ENCODE peak calls at places on chromosomes 16 and 17, in seven cellular contexts. U, S, B, Z, A, P and F are unnamed samples.

GRCh38 chr17:21680366-21680765 is 12.0 kb upstream of the KCNJ18 start:
- DNase-seq in U (no peak), S (no peak), B (no peak), Z (no peak), A (no peak), P (no peak), F (no peak)

GRCh38 chr17:36550491-36551417 is 6.0 kb downstream of the GGNBP2 start:
- DNase-seq in U (no peak), S (no peak), B (no peak), Z (no peak), A (no peak), P (peak), F (no peak)

GRCh38 chr16:1786242-1787055 is 3.7 kb downstream of the NUBP2 start:
- DNase-seq in U (no peak), S (no peak), B (peak), Z (no peak), A (no peak), P (no peak), F (no peak)

GRCh38 chr16:55528974-55529373 is 20.1 kb downstream of the LPCAT2 start:
- DNase-seq in U (no peak), S (no peak), B (no peak), Z (no peak), A (no peak), P (no peak), F (no peak)

GRCh38 chr17:82240506-82241182 is 11.8 kb downstream of the SLC16A3 start:
- DNase-seq in U (no peak), S (no peak), B (no peak), Z (no peak), A (no peak), P (no peak), F (no peak)

GRCh38 chr17:46943511-46944393 is 20.8 kb downstream of the GOSR2 start:
- DNase-seq in U (peak), S (no peak), B (peak), Z (peak), A (peak), P (no peak), F (no peak)

GRCh38 chr17:63436523-63437110 is 9.5 kb downstream of the CYB561 start:
- DNase-seq in U (no peak), S (peak), B (peak), Z (peak), A (peak), P (no peak), F (no peak)

GRCh38 chr16:58177347-58177710 is 20.6 kb downstream of the CSNK2A2 start:
- DNase-seq in U (no peak), S (no peak), B (no peak), Z (no peak), A (no peak), P (no peak), F (no peak)

GRCh38 chr17:43826206-43826605 is 6.7 kb downstream of the MPP3 start:
- DNase-seq in U (no peak), S (no peak), B (no peak), Z (no peak), A (no peak), P (no peak), F (no peak)

GRCh38 chr16:56513972-56514371 is 5.9 kb downstream of the BBS2 start:
- DNase-seq in U (peak), S (peak), B (no peak), Z (peak), A (peak), P (peak), F (peak)

GRCh38 chr16:17831330-17831729 is 360.6 kb upstream of the XYLT1 start:
- DNase-seq in U (no peak), S (no peak), B (no peak), Z (peak), A (no peak), P (no peak), F (no peak)

GRCh38 chr17:47884905-47885735 is 10.9 kb upstream of the SP2 start:
- DNase-seq in U (no peak), S (no peak), B (peak), Z (no peak), A (no peak), P (no peak), F (no peak)

GRCh38 chr16:57245472-57246113 is 534 bp downstream of the ARL2BP start:
- DNase-seq in U (no peak), S (peak), B (no peak), Z (no peak), A (peak), P (no peak), F (no peak)

GRCh38 chr17:59730268-59730834 is 22.9 kb downstream of the VMP1 start:
- DNase-seq in U (no peak), S (no peak), B (no peak), Z (no peak), A (no peak), P (no peak), F (no peak)

GRCh38 chr16:54817940-54818574 is 112.6 kb upstream of the IRX5 start:
- DNase-seq in U (no peak), S (no peak), B (no peak), Z (no peak), A (no peak), P (no peak), F (peak)

GRCh38 chr17:77011173-77012011 is 129.4 kb upstream of the SEC14L1 start:
- DNase-seq in U (peak), S (peak), B (peak), Z (peak), A (peak), P (no peak), F (no peak)

GRCh38 chr17:50272711-50273653 is 1.3 kb upstream of the TMEM92 start:
- DNase-seq in U (no peak), S (no peak), B (peak), Z (peak), A (peak), P (no peak), F (peak)

GRCh38 chr17:66373944-66374817 is 71.8 kb downstream of the PRKCA start:
- DNase-seq in U (no peak), S (no peak), B (no peak), Z (peak), A (peak), P (no peak), F (no peak)

DNA sequence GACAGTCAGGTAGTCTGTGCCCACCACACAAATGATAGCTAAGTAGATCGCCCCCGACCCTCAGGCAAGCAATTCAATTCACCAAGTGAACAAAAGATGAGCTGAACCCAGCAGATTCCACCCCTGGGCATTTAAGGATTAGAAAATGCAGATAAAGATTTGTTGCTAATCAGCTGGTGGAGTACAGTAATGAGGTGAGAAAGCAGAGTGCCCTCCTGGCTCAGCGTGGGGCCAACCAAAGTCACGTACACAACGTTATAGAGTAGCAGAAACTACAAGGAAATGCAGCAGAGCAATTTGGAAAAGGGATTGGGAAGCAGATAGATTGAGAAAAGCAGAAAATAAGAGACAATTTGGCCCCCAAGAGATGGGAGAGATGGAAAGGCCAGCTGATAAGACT is 91.2 kb downstream of the SOX9 start:
- DNase-seq in U (no peak), S (no peak), B (no peak), Z (no peak), A (no peak), P (no peak), F (no peak)
- TF ChIP-seq JUND in U (no peak), S (no peak), B (no peak), Z (no peak), A (no peak), P (no peak), F (no peak)

DNA sequence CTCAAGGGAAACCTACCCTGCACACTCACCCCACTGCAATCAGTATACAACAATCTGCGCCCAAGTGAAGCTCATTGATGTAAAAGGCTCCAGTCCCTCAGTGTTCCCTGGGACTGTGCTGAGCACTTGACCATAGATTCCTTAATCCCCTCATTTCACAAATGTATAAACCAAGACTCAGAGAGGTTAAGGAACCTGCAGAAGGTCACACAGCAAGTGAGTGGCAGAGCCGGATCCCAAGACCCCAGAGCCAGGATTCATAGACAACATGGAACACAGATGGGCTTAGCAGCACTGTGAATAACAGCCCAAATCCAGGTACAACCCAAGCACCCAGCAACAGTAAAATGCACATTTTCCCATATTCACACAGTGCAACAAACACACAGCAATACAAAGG is 225.7 kb downstream of the C16orf78 start:
- DNase-seq in U (no peak), S (no peak), B (peak), Z (no peak), A (no peak), P (no peak), F (no peak)
- TF ChIP-seq JUND in U (no peak), S (no peak), B (no peak), Z (no peak), A (no peak), P (no peak), F (no peak)

DNA sequence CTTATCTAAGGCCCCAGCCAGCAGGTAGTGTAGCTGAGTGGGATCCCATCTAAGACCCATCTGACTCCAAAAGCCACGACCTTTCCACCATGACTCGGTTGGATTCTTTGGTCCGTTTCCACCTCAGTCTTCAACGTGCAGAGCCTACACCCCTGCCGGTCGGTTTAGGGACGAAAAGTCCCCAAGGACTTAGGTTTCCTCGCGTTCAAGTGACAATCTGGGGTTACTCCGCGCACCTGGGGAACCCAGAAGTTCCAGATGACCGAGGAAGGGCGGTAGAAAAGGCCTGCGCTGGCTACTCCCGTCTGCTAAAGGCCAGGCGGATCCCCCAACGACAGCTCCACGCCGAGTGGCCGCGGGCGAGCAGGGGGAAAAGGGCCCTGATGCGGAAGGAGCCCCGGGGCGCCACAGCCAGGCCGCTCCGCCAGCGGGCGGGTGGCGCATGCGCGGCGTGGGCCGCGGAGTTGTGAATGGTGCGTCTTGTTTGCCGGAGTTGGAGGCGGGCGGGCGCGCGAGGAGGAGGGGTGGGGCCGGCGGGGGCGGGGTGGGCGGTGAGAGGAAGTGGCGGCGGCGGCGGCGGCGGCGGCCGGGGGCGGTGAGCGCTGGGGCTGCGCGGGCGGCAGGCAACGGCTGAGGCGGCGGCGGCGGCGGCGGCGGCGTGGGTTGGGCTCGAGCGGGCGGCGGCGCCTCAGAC is at the start of gene CBFB:
- DNase-seq in U (peak), S (peak), B (peak), Z (peak), A (peak), P (peak), F (peak)
- TF ChIP-seq JUND in U (no peak), S (no peak), B (no peak), Z (no peak), A (no peak), P (no peak), F (no peak)

GRCh38 chr17:42182927-42183734 is 2.1 kb downstream of the HCRT start:
- DNase-seq in U (peak), S (no peak), B (no peak), Z (peak), A (no peak), P (no peak), F (no peak)

GRCh38 chr17:42187833-42188232 is 2.6 kb upstream of the HCRT start:
- DNase-seq in U (no peak), S (no peak), B (no peak), Z (no peak), A (peak), P (no peak), F (no peak)

GRCh38 chr17:42183741-42184711 is 1.2 kb downstream of the HCRT start:
- DNase-seq in U (peak), S (peak), B (peak), Z (peak), A (peak), P (peak), F (peak)

GRCh38 chr17:42185497-42185860 is 227 bp upstream of the HCRT start:
- DNase-seq in U (no peak), S (no peak), B (no peak), Z (no peak), A (no peak), P (no peak), F (no peak)

GRCh38 chr17:42184717-42185496 is at the start of gene HCRT:
- DNase-seq in U (no peak), S (no peak), B (no peak), Z (no peak), A (no peak), P (no peak), F (no peak)
- TF ChIP-seq JUND in U (no peak), S (no peak), B (no peak), Z (no peak), A (no peak), P (no peak), F (no peak)

DNA sequence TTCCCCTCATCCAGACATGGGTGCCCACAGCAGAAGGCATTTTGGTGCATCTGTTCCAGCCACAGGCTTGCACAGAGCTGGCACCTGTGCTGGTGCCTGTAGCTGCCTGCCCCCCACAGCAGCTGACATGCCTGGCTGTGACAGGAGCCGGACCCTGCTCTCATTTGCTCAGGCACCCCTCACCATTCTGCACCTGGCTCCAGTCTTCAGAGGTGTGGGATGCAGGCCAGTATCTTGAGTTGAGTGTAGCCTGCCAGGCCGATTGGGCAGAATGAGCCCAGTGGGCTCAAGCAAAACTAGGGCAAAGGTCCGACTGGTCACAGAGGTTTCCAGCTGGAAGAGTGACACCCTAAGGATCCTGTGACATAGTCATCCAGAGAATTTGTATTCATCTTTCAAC is 887.7 kb downstream of the CDH11 start:
- DNase-seq in U (no peak), S (no peak), B (no peak), Z (no peak), A (no peak), P (no peak), F (no peak)
- TF ChIP-seq JUND in U (no peak), S (no peak), B (no peak), Z (no peak), A (no peak), P (no peak), F (no peak)